ENCODE peak calls at places on chromosomes 3 and 15, in seven cellular contexts. H, N, M, S, K, T and R are unnamed samples.

GRCh38 chr15:73955326-73955725 is 29.1 kb downstream of the LOXL1 start:
- DNase-seq in H (no peak), N (no peak), M (no peak), S (peak; percentile 16), K (no peak), T (no peak), R (no peak)

GRCh38 chr15:61243984-61244593 is 15.0 kb upstream of the RORA start:
- DNase-seq in H (no peak), N (no peak), M (no peak), S (no peak), K (no peak), T (no peak), R (no peak)

GRCh38 chr3:131233900-131234667 is 147.5 kb upstream of the NUDT16 start:
- DNase-seq in H (no peak), N (no peak), M (no peak), S (no peak), K (no peak), T (no peak), R (no peak)

GRCh38 chr3:38834110-38834509 is 18.1 kb upstream of the SCN10A start:
- DNase-seq in H (peak; percentile 60), N (peak; percentile 60), M (peak; percentile 58), S (no peak), K (peak; percentile 81), T (peak; percentile 50), R (no peak)

GRCh38 chr3:177196473-177197040 is 725 bp downstream of the TBL1XR1 start:
- DNase-seq in H (peak; percentile 73), N (no peak), M (peak; percentile 68), S (peak; percentile 67), K (peak; percentile 44), T (no peak), R (no peak)

GRCh38 chr3:16600771-16601538 is 4.3 kb downstream of the DAZL start:
- DNase-seq in H (peak; percentile 91), N (peak; percentile 79), M (peak; percentile 90), S (peak; percentile 80), K (peak; percentile 81), T (peak; percentile 62), R (peak; percentile 84)

GRCh38 chr3:117898722-117899121 is 1135.9 kb downstream of the IGSF11 start:
- DNase-seq in H (peak; percentile 81), N (no peak), M (peak; percentile 33), S (no peak), K (no peak), T (peak; percentile 14), R (no peak)

GRCh38 chr3:29274667-29275066 is 6.2 kb upstream of the RBMS3 start:
- DNase-seq in H (no peak), N (no peak), M (no peak), S (no peak), K (no peak), T (no peak), R (no peak)

GRCh38 chr3:94001191-94001590 is 21.2 kb downstream of the ARL13B start:
- DNase-seq in H (no peak), N (no peak), M (no peak), S (no peak), K (no peak), T (no peak), R (no peak)

GRCh38 chr3:94008253-94008652 is 20.1 kb downstream of the STX19 start:
- DNase-seq in H (no peak), N (no peak), M (no peak), S (no peak), K (no peak), T (no peak), R (no peak)

GRCh38 chr3:94009612-94010011 is 18.8 kb downstream of the STX19 start:
- DNase-seq in H (no peak), N (no peak), M (no peak), S (no peak), K (no peak), T (no peak), R (no peak)

GRCh38 chr3:94001825-94002495 is 22.0 kb downstream of the ARL13B start:
- DNase-seq in H (no peak), N (no peak), M (no peak), S (no peak), K (no peak), T (no peak), R (no peak)

DNA sequence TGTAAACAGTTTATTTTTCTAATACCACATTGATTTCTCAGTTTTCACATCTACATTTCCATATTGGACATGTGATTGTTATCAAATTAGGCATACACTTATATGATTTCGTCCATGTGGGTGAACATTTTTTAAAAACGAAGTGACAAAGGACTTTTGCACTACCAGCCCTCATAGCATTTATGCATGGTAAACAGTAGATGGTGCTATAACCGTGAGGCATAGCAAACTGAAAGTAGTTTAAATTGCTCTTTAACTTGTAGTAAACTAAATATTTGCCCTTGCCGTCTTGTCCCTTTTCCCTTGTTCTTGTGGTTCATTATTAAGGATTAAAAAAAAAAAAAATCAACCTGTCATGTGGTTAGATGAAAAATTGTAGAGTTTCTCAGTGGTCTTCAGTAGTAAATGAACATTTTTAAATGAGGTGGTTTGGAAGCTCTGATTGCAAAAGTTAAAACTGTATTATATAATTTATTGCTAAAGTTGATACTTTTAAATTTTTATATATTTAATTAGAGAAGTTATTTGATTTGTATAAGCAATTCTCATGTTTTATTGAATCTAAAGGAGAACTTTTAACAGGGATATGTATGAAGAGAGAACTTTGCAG is 24.0 kb downstream of the STX19 start:
- DNase-seq in H (peak; percentile 61), N (no peak), M (peak; percentile 30), S (no peak), K (peak; percentile 82), T (peak; percentile 60), R (no peak)
- TF ChIP-seq CTCF in H (peak; percentile 77), N (peak; percentile 88), M (peak; percentile 74), S (peak; percentile 88), K (peak; percentile 85), T (peak; percentile 81), R (peak; percentile 78)

GRCh38 chr15:67032608-67033007 is 32.8 kb upstream of the SMAD3 start:
- DNase-seq in H (no peak), N (no peak), M (no peak), S (no peak), K (no peak), T (no peak), R (no peak)
- H3K4me1 ChIP-seq in H (peaks cover 64% of the 10 kb centered on the region), N (peaks cover 42% of the 10 kb centered on the region), M (peaks cover 47% of the 10 kb centered on the region), S (peaks cover 6% of the 10 kb centered on the region), K (peaks cover 13% of the 10 kb centered on the region), T (peaks cover 41% of the 10 kb centered on the region), R (peaks cover 16% of the 10 kb centered on the region)

GRCh38 chr3:73556520-73557371 is 68.0 kb downstream of the PDZRN3 start:
- DNase-seq in H (peak; percentile 57), N (peak; percentile 25), M (no peak), S (no peak), K (peak; percentile 22), T (no peak), R (no peak)
- H3K27ac ChIP-seq in H (no peak overlapping the region), N (peak overlapping the region; percentile 79), M (no peak overlapping the region), S (no peak overlapping the region), K (peak overlapping the region; percentile 4), T (no peak overlapping the region), R (no peak overlapping the region)

DNA sequence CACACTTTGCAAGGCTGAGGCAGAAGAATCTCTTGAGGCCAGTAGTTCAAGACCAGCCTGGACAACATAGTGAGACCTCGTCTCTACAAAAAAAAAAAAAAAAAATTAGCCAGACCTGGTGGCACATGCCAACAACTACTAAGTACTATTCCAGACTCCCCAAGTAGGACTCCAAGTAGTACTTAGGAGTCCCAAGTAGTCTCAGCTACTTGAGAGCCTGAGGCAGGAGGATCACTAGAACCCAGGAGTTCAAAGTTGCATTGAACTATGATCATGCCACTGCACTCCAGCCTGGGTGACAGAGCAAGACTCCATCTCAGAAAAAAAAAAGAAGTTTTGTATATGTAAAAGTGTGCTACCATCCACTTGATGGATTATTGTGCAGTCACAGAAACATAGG is 486.6 kb downstream of the SOX2 start:
- DNase-seq in H (no peak), N (no peak), M (no peak), S (no peak), K (no peak), T (no peak), R (no peak)
- TF ChIP-seq CTCF in H (no peak), N (no peak), M (no peak), S (no peak), K (no peak), T (no peak), R (no peak)